ENCODE peak calls at places on chromosome 20, in six cellular contexts. One of them, this sample, is unnamed. For H3K4me1, the result is how much of the 10 kb centered on the place peaks cover.

GRCh38 chr20:57612436-57612835 is 7.8 kb downstream of the ZBP1 start:
- DNase-seq in neuronal stem cell: no peak
- DNase-seq in fibroblast of lung: no peak
- DNase-seq in heart right ventricle: no peak
- DNase-seq in ovary: no peak
- DNase-seq in psoas muscle: no peak
- DNase-seq in this sample: no peak

GRCh38 chr20:50230184-50230583 is 39.6 kb downstream of the CEBPB start:
- DNase-seq in neuronal stem cell: no peak
- DNase-seq in fibroblast of lung: no peak
- DNase-seq in heart right ventricle: no peak
- DNase-seq in ovary: no peak
- DNase-seq in psoas muscle: no peak
- DNase-seq in this sample: no peak

GRCh38 chr20:15937179-15937578 is 636.1 kb downstream of the KIF16B start:
- DNase-seq in neuronal stem cell: peak
- DNase-seq in fibroblast of lung: no peak
- DNase-seq in heart right ventricle: no peak
- DNase-seq in ovary: no peak
- DNase-seq in psoas muscle: no peak
- DNase-seq in this sample: no peak

GRCh38 chr20:46401478-46401860 is 4.9 kb downstream of the ELMO2 start:
- DNase-seq in neuronal stem cell: no peak
- DNase-seq in fibroblast of lung: no peak
- DNase-seq in heart right ventricle: no peak
- DNase-seq in ovary: no peak
- DNase-seq in psoas muscle: no peak
- DNase-seq in this sample: no peak

GRCh38 chr20:49534314-49534713 is 33.6 kb downstream of the PTGIS start:
- DNase-seq in neuronal stem cell: peak
- DNase-seq in fibroblast of lung: peak
- DNase-seq in heart right ventricle: no peak
- DNase-seq in ovary: peak
- DNase-seq in psoas muscle: no peak
- DNase-seq in this sample: peak

GRCh38 chr20:59788196-59788735 is 145.2 kb downstream of the SYCP2 start:
- DNase-seq in neuronal stem cell: no peak
- DNase-seq in fibroblast of lung: no peak
- DNase-seq in heart right ventricle: no peak
- DNase-seq in ovary: no peak
- DNase-seq in psoas muscle: no peak
- DNase-seq in this sample: no peak

GRCh38 chr20:1338096-1338495 is 9.2 kb upstream of the SDCBP2 start:
- DNase-seq in neuronal stem cell: no peak
- DNase-seq in fibroblast of lung: no peak
- DNase-seq in heart right ventricle: no peak
- DNase-seq in ovary: no peak
- DNase-seq in psoas muscle: no peak
- DNase-seq in this sample: no peak

GRCh38 chr20:25090492-25091429 is 8.8 kb upstream of the VSX1 start:
- DNase-seq in neuronal stem cell: no peak
- DNase-seq in fibroblast of lung: no peak
- DNase-seq in heart right ventricle: no peak
- DNase-seq in ovary: no peak
- DNase-seq in psoas muscle: no peak
- DNase-seq in this sample: no peak

GRCh38 chr20:58006346-58007316 is 221.8 kb downstream of the ANKRD60 start:
- DNase-seq in neuronal stem cell: no peak
- DNase-seq in fibroblast of lung: no peak
- DNase-seq in heart right ventricle: no peak
- DNase-seq in ovary: no peak
- DNase-seq in psoas muscle: no peak
- DNase-seq in this sample: no peak

GRCh38 chr20:496126-496696 is 33.9 kb upstream of the TBC1D20 start:
- DNase-seq in neuronal stem cell: no peak
- DNase-seq in fibroblast of lung: peak
- DNase-seq in heart right ventricle: no peak
- DNase-seq in ovary: no peak
- DNase-seq in psoas muscle: no peak
- DNase-seq in this sample: no peak

GRCh38 chr20:38601216-38602184 is at the start of gene ARHGAP40:
- DNase-seq in neuronal stem cell: no peak
- DNase-seq in fibroblast of lung: no peak
- DNase-seq in heart right ventricle: no peak
- DNase-seq in ovary: no peak
- DNase-seq in psoas muscle: no peak
- DNase-seq in this sample: no peak

GRCh38 chr20:34549291-34549928 is 9.1 kb upstream of the MAP1LC3A start:
- DNase-seq in neuronal stem cell: no peak
- DNase-seq in fibroblast of lung: no peak
- DNase-seq in heart right ventricle: no peak
- DNase-seq in ovary: no peak
- DNase-seq in psoas muscle: no peak
- DNase-seq in this sample: no peak

GRCh38 chr20:25005661-25006060 is 13.1 kb upstream of the APMAP start:
- DNase-seq in neuronal stem cell: no peak
- DNase-seq in fibroblast of lung: no peak
- DNase-seq in heart right ventricle: no peak
- DNase-seq in ovary: no peak
- DNase-seq in psoas muscle: no peak
- DNase-seq in this sample: no peak

GRCh38 chr20:41000628-41001027 is 28.0 kb upstream of the TOP1 start:
- DNase-seq in neuronal stem cell: no peak
- DNase-seq in fibroblast of lung: no peak
- DNase-seq in heart right ventricle: no peak
- DNase-seq in ovary: no peak
- DNase-seq in psoas muscle: no peak
- DNase-seq in this sample: no peak

GRCh38 chr20:43936371-43936770 is 21.7 kb downstream of the TOX2 start:
- DNase-seq in neuronal stem cell: no peak
- DNase-seq in fibroblast of lung: peak
- DNase-seq in heart right ventricle: no peak
- DNase-seq in ovary: no peak
- DNase-seq in psoas muscle: no peak
- DNase-seq in this sample: no peak

GRCh38 chr20:6108330-6108729 is 14.5 kb downstream of the FERMT1 start:
- DNase-seq in neuronal stem cell: no peak
- DNase-seq in fibroblast of lung: no peak
- DNase-seq in heart right ventricle: no peak
- DNase-seq in ovary: no peak
- DNase-seq in psoas muscle: no peak
- DNase-seq in this sample: no peak

GRCh38 chr20:24781061-24781980 is 167.7 kb upstream of the CST7 start:
- DNase-seq in neuronal stem cell: no peak
- DNase-seq in fibroblast of lung: peak
- DNase-seq in heart right ventricle: no peak
- DNase-seq in ovary: no peak
- DNase-seq in psoas muscle: no peak
- DNase-seq in this sample: peak

GRCh38 chr20:53695797-53696527 is 102.3 kb upstream of the ZNF217 start:
- DNase-seq in neuronal stem cell: no peak
- DNase-seq in fibroblast of lung: no peak
- DNase-seq in heart right ventricle: no peak
- DNase-seq in ovary: no peak
- DNase-seq in psoas muscle: no peak
- DNase-seq in this sample: no peak

GRCh38 chr20:35240083-35240913 is 13.8 kb downstream of the MMP24 start:
- DNase-seq in neuronal stem cell: no peak
- DNase-seq in fibroblast of lung: no peak
- DNase-seq in heart right ventricle: no peak
- DNase-seq in ovary: no peak
- DNase-seq in psoas muscle: no peak
- DNase-seq in this sample: no peak

GRCh38 chr20:20665933-20666332 is 46.5 kb downstream of the RALGAPA2 start:
- DNase-seq in neuronal stem cell: no peak
- DNase-seq in fibroblast of lung: no peak
- DNase-seq in heart right ventricle: no peak
- DNase-seq in ovary: no peak
- DNase-seq in psoas muscle: no peak
- DNase-seq in this sample: no peak

GRCh38 chr20:6866741-6867140 is 99.3 kb downstream of the BMP2 start:
- DNase-seq in neuronal stem cell: no peak
- DNase-seq in fibroblast of lung: no peak
- DNase-seq in heart right ventricle: no peak
- DNase-seq in ovary: no peak
- DNase-seq in psoas muscle: no peak
- DNase-seq in this sample: no peak

GRCh38 chr20:60358101-60358500 is 399.9 kb downstream of the CDH26 start:
- DNase-seq in neuronal stem cell: no peak
- DNase-seq in fibroblast of lung: no peak
- DNase-seq in heart right ventricle: no peak
- DNase-seq in ovary: no peak
- DNase-seq in psoas muscle: no peak
- DNase-seq in this sample: no peak

GRCh38 chr20:53899351-53900167 is 170.8 kb downstream of the BCAS1 start:
- DNase-seq in neuronal stem cell: no peak
- DNase-seq in fibroblast of lung: peak
- DNase-seq in heart right ventricle: no peak
- DNase-seq in ovary: no peak
- DNase-seq in psoas muscle: peak
- DNase-seq in this sample: no peak

GRCh38 chr20:48782901-48783308 is 44.9 kb downstream of the PREX1 start:
- DNase-seq in neuronal stem cell: no peak
- DNase-seq in fibroblast of lung: no peak
- DNase-seq in heart right ventricle: no peak
- DNase-seq in ovary: no peak
- DNase-seq in psoas muscle: no peak
- DNase-seq in this sample: no peak

GRCh38 chr20:53692465-53693067 is 98.9 kb upstream of the ZNF217 start:
- DNase-seq in neuronal stem cell: no peak
- DNase-seq in fibroblast of lung: peak
- DNase-seq in heart right ventricle: peak
- DNase-seq in ovary: no peak
- DNase-seq in psoas muscle: peak
- DNase-seq in this sample: no peak

GRCh38 chr20:31681128-31681727 is 41.4 kb downstream of the BCL2L1 start:
- DNase-seq in neuronal stem cell: no peak
- DNase-seq in fibroblast of lung: no peak
- DNase-seq in heart right ventricle: no peak
- DNase-seq in ovary: no peak
- DNase-seq in psoas muscle: no peak
- DNase-seq in this sample: no peak

GRCh38 chr20:39623584-39624234 is 661.6 kb downstream of the DHX35 start:
- DNase-seq in neuronal stem cell: no peak
- DNase-seq in fibroblast of lung: no peak
- DNase-seq in heart right ventricle: no peak
- DNase-seq in ovary: no peak
- DNase-seq in psoas muscle: no peak
- DNase-seq in this sample: no peak

GRCh38 chr20:5862703-5863039 is 87.7 kb downstream of the TRMT6 start:
- DNase-seq in neuronal stem cell: no peak
- DNase-seq in fibroblast of lung: peak
- DNase-seq in heart right ventricle: no peak
- DNase-seq in ovary: no peak
- DNase-seq in psoas muscle: no peak
- DNase-seq in this sample: no peak

GRCh38 chr20:41173791-41174341 is 36.5 kb downstream of the PLCG1 start:
- DNase-seq in neuronal stem cell: no peak
- DNase-seq in fibroblast of lung: no peak
- DNase-seq in heart right ventricle: no peak
- DNase-seq in ovary: no peak
- DNase-seq in psoas muscle: no peak
- DNase-seq in this sample: peak

DNA sequence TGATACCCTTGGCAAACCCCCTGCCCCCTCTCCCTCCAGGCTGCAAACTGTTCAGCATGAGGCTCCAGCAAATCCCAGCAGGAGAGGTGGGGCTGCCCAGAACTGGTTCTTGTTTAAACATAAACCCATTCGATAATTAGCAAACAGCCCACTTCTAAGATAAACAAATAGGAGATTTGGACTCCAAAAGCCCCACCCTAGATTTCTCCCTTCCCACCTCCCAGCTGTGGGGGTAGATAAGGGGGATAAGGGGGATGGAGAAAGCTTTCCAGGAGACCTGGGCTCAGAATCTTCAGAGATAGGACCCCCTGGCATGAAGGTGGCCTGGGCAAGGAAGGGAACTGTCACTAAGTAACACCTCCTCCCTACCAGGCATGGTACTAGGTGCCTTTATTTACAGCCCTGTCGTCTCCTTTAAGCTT is 4.8 kb downstream of the SDC4 start:
- DNase-seq in neuronal stem cell: no peak
- DNase-seq in fibroblast of lung: no peak
- DNase-seq in heart right ventricle: no peak
- DNase-seq in ovary: no peak
- DNase-seq in psoas muscle: no peak
- DNase-seq in this sample: no peak
- H3K4me1 ChIP-seq in neuronal stem cell: under half
- H3K4me1 ChIP-seq in fibroblast of lung: under half
- H3K4me1 ChIP-seq in heart right ventricle: half or more
- H3K4me1 ChIP-seq in ovary: under half
- H3K4me1 ChIP-seq in psoas muscle: half or more
- H3K4me1 ChIP-seq in this sample: under half

DNA sequence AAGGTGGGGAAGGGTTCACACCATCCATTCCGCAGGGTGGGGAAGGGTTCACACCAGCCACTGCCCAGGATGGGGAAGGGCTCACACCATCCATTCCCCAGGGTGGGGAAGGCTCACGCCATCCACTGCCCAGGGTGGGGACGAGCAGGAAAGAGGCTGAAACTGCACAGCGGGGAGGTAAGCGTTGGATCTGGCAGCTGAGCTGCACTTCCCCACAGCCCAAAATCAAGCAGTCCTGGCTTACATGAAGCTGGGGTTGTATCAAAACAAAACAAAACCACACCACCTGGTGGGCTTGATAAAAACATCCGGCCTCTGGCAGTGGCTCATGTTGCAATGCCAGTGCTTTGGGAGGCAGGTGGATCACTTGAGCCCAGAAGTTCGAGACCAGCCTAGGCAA is 268.5 kb downstream of the TAF4 start:
- DNase-seq in neuronal stem cell: no peak
- DNase-seq in fibroblast of lung: no peak
- DNase-seq in heart right ventricle: no peak
- DNase-seq in ovary: no peak
- DNase-seq in psoas muscle: no peak
- DNase-seq in this sample: no peak
- H3K4me1 ChIP-seq in neuronal stem cell: under half
- H3K4me1 ChIP-seq in fibroblast of lung: under half
- H3K4me1 ChIP-seq in heart right ventricle: under half
- H3K4me1 ChIP-seq in ovary: under half
- H3K4me1 ChIP-seq in psoas muscle: under half
- H3K4me1 ChIP-seq in this sample: under half

DNA sequence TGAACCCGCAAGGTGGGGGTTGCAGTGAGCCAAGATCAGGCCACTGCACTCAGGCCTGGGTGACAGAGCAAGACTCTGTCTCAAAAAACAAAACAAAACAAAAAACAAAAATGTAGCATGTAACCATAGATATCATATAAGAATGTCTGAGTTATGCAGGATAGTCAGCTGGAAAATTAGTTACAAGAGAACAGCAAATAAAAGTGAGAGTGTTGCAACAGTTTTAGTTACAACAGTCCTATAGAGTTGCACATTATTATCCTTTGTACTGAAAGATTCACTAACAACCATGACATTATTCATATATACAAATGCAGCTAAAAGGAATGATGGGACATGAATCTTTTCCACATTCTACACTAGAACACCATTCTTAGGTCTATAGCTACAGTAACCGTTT is 16.4 kb downstream of the RNF24 start:
- DNase-seq in neuronal stem cell: no peak
- DNase-seq in fibroblast of lung: no peak
- DNase-seq in heart right ventricle: no peak
- DNase-seq in ovary: no peak
- DNase-seq in psoas muscle: no peak
- DNase-seq in this sample: no peak
- H3K4me1 ChIP-seq in neuronal stem cell: under half
- H3K4me1 ChIP-seq in fibroblast of lung: under half
- H3K4me1 ChIP-seq in heart right ventricle: under half
- H3K4me1 ChIP-seq in ovary: under half
- H3K4me1 ChIP-seq in psoas muscle: under half
- H3K4me1 ChIP-seq in this sample: under half

GRCh38 chr20:2604506-2604835 is 48.0 kb upstream of the NOP56 start:
- DNase-seq in neuronal stem cell: no peak
- DNase-seq in fibroblast of lung: no peak
- DNase-seq in heart right ventricle: no peak
- DNase-seq in ovary: no peak
- DNase-seq in psoas muscle: no peak
- DNase-seq in this sample: no peak
- H3K4me1 ChIP-seq in neuronal stem cell: under half
- H3K4me1 ChIP-seq in fibroblast of lung: under half
- H3K4me1 ChIP-seq in heart right ventricle: under half
- H3K4me1 ChIP-seq in ovary: under half
- H3K4me1 ChIP-seq in psoas muscle: under half
- H3K4me1 ChIP-seq in this sample: under half

This sample was measured in testis.